ENCODE peak calls at places on chromosomes 1 and 21, in four cellular contexts. K, Z, Y and A are unnamed samples.

GRCh38 chr1:198122693-198123092 is 34.1 kb upstream of the NEK7 start:
- DNase-seq in Y (no peak), Z (peak; percentile 17), K (no peak), A (no peak)

GRCh38 chr1:227895828-227896685 is 51.7 kb downstream of the WNT9A start:
- DNase-seq in Z (no peak), Y (no peak), K (peak; percentile 71), A (no peak)

GRCh38 chr21:35528109-35529042 is 479.3 kb upstream of the RUNX1 start:
- DNase-seq in K (no peak), Z (no peak), Y (no peak), A (no peak)

GRCh38 chr1:153985984-153986761 is at the start of gene RAB13:
- DNase-seq in Y (no peak), Z (peak; percentile 89), K (peak; percentile 81), A (peak; percentile 88)

GRCh38 chr1:149995927-149996326 is 14.6 kb downstream of the OTUD7B start:
- DNase-seq in K (no peak), Z (no peak), Y (peak; percentile 38), A (no peak)

GRCh38 chr1:27119270-27119618 is 35.7 kb downstream of the SLC9A1 start:
- DNase-seq in K (no peak), Y (no peak), Z (no peak), A (no peak)

GRCh38 chr1:89483010-89483756 is 41.4 kb upstream of the LRRC8B start:
- DNase-seq in Z (peak; percentile 51), Y (peak; percentile 46), K (peak; percentile 59), A (peak; percentile 73)

GRCh38 chr1:19313636-19313959 is 1.5 kb downstream of the SLC66A1 start:
- DNase-seq in K (no peak), Y (no peak), Z (peak; percentile 57), A (no peak)

GRCh38 chr1:94633051-94633450 is 91.5 kb upstream of the F3 start:
- DNase-seq in Z (no peak), Y (no peak), K (no peak), A (no peak)

GRCh38 chr1:24899581-24900485 is 30.2 kb downstream of the RUNX3 start:
- DNase-seq in Z (no peak), Y (no peak), K (no peak), A (no peak)

GRCh38 chr1:218394416-218394815 is 49.3 kb downstream of the TGFB2 start:
- DNase-seq in Z (no peak), Y (no peak), K (no peak), A (no peak)

GRCh38 chr1:200838676-200839445 is 33.9 kb upstream of the GPR25 start:
- DNase-seq in K (no peak), Y (no peak), Z (no peak), A (no peak)
- TF ChIP-seq FOXK2 in K (no peak), Y (no peak), Z (no peak), A (no peak)

GRCh38 chr1:155064109-155064812 is 721 bp downstream of the EFNA4 start:
- DNase-seq in K (peak; percentile 40), Y (no peak), Z (no peak), A (peak; percentile 71)
- TF ChIP-seq FOXK2 in K (no peak), Y (no peak), Z (no peak), A (no peak)

GRCh38 chr1:201146626-201147390 is 7.5 kb downstream of the TMEM9 start:
- DNase-seq in K (no peak), Y (no peak), Z (no peak), A (no peak)

GRCh38 chr1:201147396-201148015 is 6.8 kb downstream of the TMEM9 start:
- DNase-seq in Z (no peak), K (no peak), Y (no peak), A (no peak)

GRCh38 chr1:201145816-201146215 is 8.5 kb downstream of the TMEM9 start:
- DNase-seq in Z (no peak), K (no peak), Y (no peak), A (no peak)

GRCh38 chr1:201145132-201145531 is 9.1 kb downstream of the TMEM9 start:
- DNase-seq in K (no peak), Z (no peak), Y (no peak), A (no peak)

GRCh38 chr1:201149400-201149799 is 4.9 kb downstream of the TMEM9 start:
- DNase-seq in Z (peak; percentile 69), Y (no peak), K (peak; percentile 59), A (peak; percentile 65)
- TF ChIP-seq FOXK2 in Z (peak; percentile 40), Y (no peak), K (no peak), A (no peak)

GRCh38 chr1:234545512-234546386 is 64.2 kb downstream of the IRF2BP2 start:
- DNase-seq in Z (no peak), Y (no peak), K (peak; percentile 85), A (no peak)
- TF ChIP-seq FOXK2 in Z (no peak), Y (no peak), K (no peak), A (no peak)

GRCh38 chr21:45839274-45839673 is 142.3 kb upstream of the COL6A1 start:
- DNase-seq in Z (no peak), K (no peak), Y (no peak), A (no peak)
- TF ChIP-seq FOXK2 in Z (no peak), K (no peak), Y (no peak), A (no peak)

DNA sequence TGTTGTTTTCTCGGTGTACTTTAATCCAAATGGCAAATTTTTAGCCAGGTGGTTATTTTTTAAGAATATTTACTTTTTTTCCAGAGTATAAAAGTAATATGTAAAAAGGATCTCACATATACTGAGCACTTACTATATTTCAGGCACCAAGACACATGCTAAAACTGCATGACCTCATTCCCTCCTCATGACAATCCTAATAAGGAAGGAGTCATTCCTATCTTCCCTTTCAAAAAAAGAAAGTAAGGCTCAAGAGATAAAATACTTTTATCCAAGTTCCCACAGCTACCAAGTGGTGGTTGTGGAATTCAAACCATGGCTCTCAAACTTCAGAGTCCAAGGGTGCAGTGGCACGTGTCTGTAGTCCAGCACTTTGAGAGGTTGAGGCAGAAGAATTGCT is 19.4 kb downstream of the ATP2B4 start:
- DNase-seq in Y (no peak), K (no peak), Z (no peak), A (no peak)
- TF ChIP-seq FOXK2 in Y (no peak), K (no peak), Z (no peak), A (no peak)

GRCh38 chr1:191595170-191595569 is 563.1 kb upstream of the RGS18 start:
- DNase-seq in Y (no peak), Z (no peak), K (no peak), A (no peak)

GRCh38 chr1:191590578-191590977 is 567.7 kb upstream of the RGS18 start:
- DNase-seq in K (no peak), Y (no peak), Z (no peak), A (no peak)

GRCh38 chr1:191592111-191592510 is 566.2 kb upstream of the RGS18 start:
- DNase-seq in Y (no peak), K (no peak), Z (no peak), A (no peak)

GRCh38 chr1:191589536-191589935 is 568.7 kb upstream of the RGS18 start:
- DNase-seq in Y (no peak), Z (no peak), K (no peak), A (no peak)

GRCh38 chr1:191592907-191593306 is 565.4 kb upstream of the RGS18 start:
- DNase-seq in K (no peak), Z (no peak), Y (no peak), A (no peak)
- TF ChIP-seq FOXK2 in K (no peak), Z (no peak), Y (no peak), A (no peak)

DNA sequence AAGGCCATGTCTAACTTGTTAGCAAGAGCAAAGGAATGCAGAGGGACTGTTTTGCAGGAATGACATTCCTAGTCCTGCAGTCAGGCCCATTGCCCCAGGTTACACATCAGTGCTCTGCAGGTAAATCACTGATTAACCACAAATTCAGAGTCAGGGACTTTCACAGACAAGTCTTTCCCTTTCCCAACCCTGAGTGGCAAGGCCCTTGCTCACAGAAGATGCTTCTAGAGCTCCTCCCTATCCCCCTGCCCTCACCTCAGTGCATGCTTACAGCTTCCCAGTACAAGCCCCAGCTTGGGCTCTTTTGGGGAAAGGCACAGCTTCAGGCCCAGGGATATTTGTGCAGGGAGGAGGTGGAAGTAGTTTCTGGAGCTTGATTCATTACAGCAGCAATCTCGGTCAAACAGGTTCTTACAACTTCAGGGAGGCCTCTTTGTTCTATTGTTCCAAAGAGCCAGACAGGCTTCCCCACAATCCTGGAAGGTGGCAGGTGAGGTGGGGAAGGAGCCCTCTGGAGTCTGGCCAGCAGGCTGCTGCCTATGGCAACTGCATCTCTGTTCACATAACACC is 53.9 kb downstream of the CASQ2 start:
- DNase-seq in Z (no peak), K (peak; percentile 41), Y (no peak), A (no peak)
- TF ChIP-seq FOXK2 in Z (no peak), K (no peak), Y (no peak), A (no peak)

GRCh38 chr1:234537236-234537635 is 58.3 kb upstream of the TARBP1 start:
- DNase-seq in Z (no peak), K (no peak), Y (no peak), A (no peak)
- TF ChIP-seq FOXK2 in Z (no peak), K (no peak), Y (no peak), A (no peak)

GRCh38 chr1:168907053-168907452 is 178.0 kb upstream of the DPT start:
- DNase-seq in Y (no peak), Z (no peak), K (peak; percentile 73), A (no peak)
- TF ChIP-seq FOXK2 in Y (no peak), Z (no peak), K (no peak), A (no peak)